ENCODE peak calls at places on chromosomes 12 and 14, in eight cellular contexts. One of them, this sample, is unnamed.

GRCh38 chr12:49902399-49903350 is 1.0 kb downstream of the FAIM2 start:
- DNase-seq in fibroblast of the aortic adventitia: no peak
- DNase-seq in GM23338: peak; percentile 59
- DNase-seq in T1000: no peak
- DNase-seq in EL: no peak
- DNase-seq in IMR-90: no peak
- DNase-seq in foreskin melanocyte: no peak
- DNase-seq in GM04504: no peak
- DNase-seq in this sample: no peak

GRCh38 chr14:96086574-96087077 is 47.5 kb downstream of the C14orf132 start:
- DNase-seq in GM04504: no peak
- DNase-seq in IMR-90: peak; percentile 25
- DNase-seq in GM23338: no peak
- DNase-seq in fibroblast of the aortic adventitia: no peak
- DNase-seq in foreskin melanocyte: no peak
- DNase-seq in T1000: peak; percentile 37
- DNase-seq in EL: peak; percentile 85
- DNase-seq in this sample: no peak

GRCh38 chr14:53840444-53840843 is 116.2 kb downstream of the BMP4 start:
- DNase-seq in GM04504: no peak
- DNase-seq in T1000: no peak
- DNase-seq in foreskin melanocyte: no peak
- DNase-seq in GM23338: no peak
- DNase-seq in EL: peak; percentile 55
- DNase-seq in fibroblast of the aortic adventitia: no peak
- DNase-seq in IMR-90: no peak
- DNase-seq in this sample: no peak

GRCh38 chr12:6899837-6900519 is 4.6 kb upstream of the LRRC23 start:
- DNase-seq in EL: no peak
- DNase-seq in fibroblast of the aortic adventitia: peak; percentile 35
- DNase-seq in foreskin melanocyte: no peak
- DNase-seq in GM23338: peak; percentile 70
- DNase-seq in GM04504: no peak
- DNase-seq in T1000: no peak
- DNase-seq in IMR-90: peak; percentile 38
- DNase-seq in this sample: no peak

GRCh38 chr12:65715976-65716375 is 108.3 kb upstream of the HMGA2 start:
- DNase-seq in foreskin melanocyte: no peak
- DNase-seq in T1000: no peak
- DNase-seq in GM23338: peak; percentile 25
- DNase-seq in GM04504: no peak
- DNase-seq in EL: no peak
- DNase-seq in fibroblast of the aortic adventitia: no peak
- DNase-seq in IMR-90: no peak
- DNase-seq in this sample: no peak

GRCh38 chr12:104115587-104115975 is 22.4 kb downstream of the NFYB start:
- DNase-seq in foreskin melanocyte: no peak
- DNase-seq in EL: no peak
- DNase-seq in T1000: no peak
- DNase-seq in IMR-90: no peak
- DNase-seq in GM04504: no peak
- DNase-seq in fibroblast of the aortic adventitia: peak; percentile 10
- DNase-seq in GM23338: no peak
- DNase-seq in this sample: no peak

GRCh38 chr12:76422878-76423438 is 74.7 kb upstream of the BBS10 start:
- DNase-seq in GM04504: no peak
- DNase-seq in EL: peak; percentile 59
- DNase-seq in IMR-90: peak; percentile 82
- DNase-seq in foreskin melanocyte: peak; percentile 33
- DNase-seq in GM23338: no peak
- DNase-seq in T1000: no peak
- DNase-seq in fibroblast of the aortic adventitia: peak; percentile 15
- DNase-seq in this sample: no peak

GRCh38 chr12:131613678-131614077 is 97.2 kb upstream of the SFSWAP start:
- DNase-seq in IMR-90: no peak
- DNase-seq in foreskin melanocyte: no peak
- DNase-seq in T1000: no peak
- DNase-seq in fibroblast of the aortic adventitia: no peak
- DNase-seq in GM23338: no peak
- DNase-seq in EL: no peak
- DNase-seq in GM04504: no peak
- DNase-seq in this sample: no peak

This sample was measured in omental fat pad.